ENCODE peak calls at places on chromosomes 2 and 18, in nine cellular contexts. M is spleen; I is endodermal cell; Q is cardiac muscle cell; W is heart left ventricle; C is effector memory CD4-positive, alpha-beta T cell; L is hepatocyte; P is lower lobe of right lung; J is neural progenitor cell. R is an unnamed sample.

GRCh38 chr2:168632733-168633132 is 169.7 kb upstream of the NOSTRIN start:
- DNase-seq in M (no peak), I (no peak), Q (peak; percentile 14), W (peak; percentile 39), C (no peak), L (no peak), P (no peak), J (peak; percentile 7), R (peak; percentile 28)

GRCh38 chr2:197498627-197498936 is 1.1 kb downstream of the HSPD1 start:
- DNase-seq in M (no peak), I (no peak), Q (no peak), W (no peak), C (no peak), L (no peak), P (no peak), J (no peak), R (no peak)

GRCh38 chr2:98269274-98269673 is 77.0 kb upstream of the CNGA3 start:
- DNase-seq in M (no peak), I (peak; percentile 72), Q (peak; percentile 69), W (peak; percentile 19), C (no peak), L (peak; percentile 72), P (no peak), J (peak; percentile 66), R (no peak)

GRCh38 chr2:1991126-1991525 is 246.8 kb upstream of the PXDN start:
- DNase-seq in M (no peak), I (peak; percentile 20), Q (no peak), W (no peak), C (no peak), L (no peak), P (no peak), J (no peak), R (no peak)

GRCh38 chr2:96102596-96103387 is 13.6 kb downstream of the ADRA2B start:
- DNase-seq in M (peak; percentile 51), I (peak; percentile 43), Q (no peak), W (peak; percentile 4), C (no peak), L (no peak), P (peak; percentile 24), J (no peak), R (no peak)

GRCh38 chr18:60740313-60740712 is 367.7 kb upstream of the MC4R start:
- DNase-seq in M (no peak), I (no peak), Q (no peak), W (no peak), C (no peak), L (no peak), P (no peak), J (no peak), R (no peak)

GRCh38 chr2:36553690-36554089 is 44.3 kb downstream of the FEZ2 start:
- DNase-seq in M (no peak), I (no peak), Q (no peak), W (no peak), C (no peak), L (no peak), P (no peak), J (no peak), R (no peak)

GRCh38 chr2:160315337-160315736 is 115.3 kb upstream of the ITGB6 start:
- DNase-seq in M (no peak), I (no peak), Q (no peak), W (no peak), C (no peak), L (no peak), P (no peak), J (no peak), R (no peak)

GRCh38 chr2:96386470-96386869 is 50.9 kb downstream of the NCAPH start:
- DNase-seq in M (no peak), I (no peak), Q (no peak), W (no peak), C (no peak), L (no peak), P (no peak), J (no peak), R (no peak)

GRCh38 chr2:122804494-122804893 is 1049.0 kb downstream of the TSN start:
- DNase-seq in M (no peak), I (no peak), Q (no peak), W (no peak), C (no peak), L (no peak), P (no peak), J (no peak), R (no peak)

GRCh38 chr18:68467966-68468365 is 246.9 kb downstream of the TMX3 start:
- DNase-seq in M (no peak), I (no peak), Q (no peak), W (no peak), C (no peak), L (no peak), P (no peak), J (no peak), R (peak; percentile 5)

GRCh38 chr18:13185675-13186198 is 32.8 kb upstream of the LDLRAD4 start:
- DNase-seq in M (no peak), I (no peak), Q (no peak), W (peak; percentile 73), C (no peak), L (no peak), P (no peak), J (no peak), R (peak; percentile 37)

GRCh38 chr2:130936451-130936850 is 99.7 kb downstream of the ARHGEF4 start:
- DNase-seq in M (no peak), I (no peak), Q (no peak), W (no peak), C (no peak), L (no peak), P (no peak), J (no peak), R (no peak)

DNA sequence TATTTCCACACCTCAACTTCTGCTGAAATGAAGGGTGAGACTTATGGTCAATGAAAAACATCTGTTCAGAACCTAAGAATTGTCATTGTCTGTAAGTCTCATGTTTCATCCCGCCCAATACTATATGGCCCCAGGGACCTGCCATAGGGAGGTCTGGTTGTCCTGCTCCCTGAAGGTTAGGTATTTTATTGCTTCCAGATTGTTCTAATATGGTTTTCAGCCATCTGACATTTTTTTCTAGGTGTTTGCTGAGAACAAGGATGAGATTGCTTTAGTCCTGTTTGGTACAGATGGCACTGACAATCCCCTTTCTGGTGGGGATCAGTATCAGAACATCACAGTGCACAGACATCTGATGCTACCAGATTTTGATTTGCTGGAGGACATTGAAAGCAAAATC is 7.3 kb downstream of the XRCC5 start:
- DNase-seq in M (no peak), I (no peak), Q (no peak), W (no peak), C (no peak), L (no peak), P (no peak), J (no peak), R (peak; percentile 65)
- H3K36me3 ChIP-seq in M (peaks cover 2% of the 10 kb centered on the region), I (peaks cover 96% of the 10 kb centered on the region), Q (peaks cover 72% of the 10 kb centered on the region), W (peaks cover 86% of the 10 kb centered on the region), C (peaks cover 69% of the 10 kb centered on the region), L (no peaks in the 10 kb centered on the region), P (peaks cover 85% of the 10 kb centered on the region), J (peaks cover 31% of the 10 kb centered on the region), R (peaks cover 91% of the 10 kb centered on the region)

DNA sequence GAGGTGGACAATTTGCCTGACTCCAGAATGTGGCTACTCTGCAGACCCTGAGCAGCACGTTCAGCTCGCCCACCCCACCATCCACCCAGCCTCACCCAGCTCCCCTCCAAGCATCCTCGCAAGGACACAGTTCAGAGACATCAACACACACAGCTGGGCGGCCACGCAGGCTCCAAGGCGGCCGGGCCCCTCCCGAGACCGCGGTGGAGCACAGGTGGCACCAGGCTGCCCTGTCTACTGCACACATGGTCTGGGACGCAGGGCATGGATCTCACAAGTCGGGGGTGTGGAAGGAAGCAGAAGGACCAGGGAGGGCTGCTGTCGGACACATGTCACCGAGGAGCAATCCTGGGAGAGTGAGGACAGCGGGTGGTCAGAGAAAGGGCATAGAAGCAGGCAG is 36.2 kb downstream of the AQP12A start:
- DNase-seq in M (no peak), I (no peak), Q (no peak), W (no peak), C (no peak), L (no peak), P (no peak), J (no peak), R (no peak)
- H3K36me3 ChIP-seq in M (no peaks in the 10 kb centered on the region), I (peaks cover 6% of the 10 kb centered on the region), Q (no peaks in the 10 kb centered on the region), W (no peaks in the 10 kb centered on the region), C (no peaks in the 10 kb centered on the region), L (no peaks in the 10 kb centered on the region), P (no peaks in the 10 kb centered on the region), J (no peaks in the 10 kb centered on the region), R (no peaks in the 10 kb centered on the region)

GRCh38 chr2:42368817-42369550 is 8.0 kb upstream of the COX7A2L start:
- DNase-seq in M (no peak), I (no peak), Q (no peak), W (peak; percentile 36), C (no peak), L (no peak), P (no peak), J (no peak), R (no peak)

GRCh38 chr2:42372474-42372787 is 11.4 kb upstream of the COX7A2L start:
- DNase-seq in M (no peak), I (no peak), Q (no peak), W (no peak), C (no peak), L (no peak), P (no peak), J (no peak), R (no peak)

GRCh38 chr2:42372801-42373200 is 11.8 kb upstream of the COX7A2L start:
- DNase-seq in M (no peak), I (peak; percentile 11), Q (no peak), W (no peak), C (no peak), L (no peak), P (no peak), J (no peak), R (no peak)

GRCh38 chr2:42369551-42370229 is 8.7 kb upstream of the COX7A2L start:
- DNase-seq in M (no peak), I (peak; percentile 50), Q (peak; percentile 28), W (no peak), C (no peak), L (peak; percentile 41), P (no peak), J (peak; percentile 25), R (peak; percentile 38)

DNA sequence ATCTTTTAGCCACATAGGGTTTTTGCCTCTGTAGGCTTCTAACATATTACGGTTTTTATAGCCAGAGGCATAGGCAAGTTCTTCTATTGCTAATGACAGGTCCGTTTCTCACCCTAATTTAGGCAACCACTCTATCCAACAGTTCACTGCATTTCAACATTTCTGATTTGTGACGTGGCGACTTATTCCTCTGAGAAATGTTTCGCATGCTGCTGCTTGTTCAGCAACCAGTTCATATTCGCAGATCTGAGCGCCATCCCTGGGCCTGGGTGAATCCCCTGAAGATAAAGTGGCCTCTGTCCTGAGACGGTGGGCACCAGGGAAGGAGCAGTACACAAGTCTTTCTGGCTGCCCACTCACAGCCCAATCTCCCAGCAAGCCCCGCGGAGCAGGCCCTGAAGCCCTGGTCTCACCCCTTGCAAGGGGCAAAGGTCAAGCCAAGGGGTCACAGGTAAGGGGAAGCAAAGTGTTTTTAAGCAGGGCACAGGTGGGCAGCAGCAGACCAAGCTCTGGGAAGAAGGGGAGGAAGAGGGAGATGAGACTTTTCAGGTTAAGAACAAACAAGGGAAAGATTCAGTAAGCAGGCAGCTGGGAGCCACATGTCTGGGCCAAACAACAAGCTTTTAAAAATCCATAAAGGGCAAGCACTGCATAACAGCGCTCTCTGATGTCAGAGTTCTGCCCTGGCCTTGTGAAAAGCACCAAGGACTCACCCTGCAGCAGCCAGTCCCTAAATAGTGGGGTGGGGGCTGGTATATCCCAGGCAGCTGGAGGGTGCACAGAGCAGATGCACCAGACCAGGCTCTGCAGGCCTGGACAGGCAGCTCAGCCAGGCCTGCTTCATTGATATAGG is 10.8 kb upstream of the COX7A2L start:
- DNase-seq in M (no peak), I (peak; percentile 35), Q (no peak), W (no peak), C (no peak), L (no peak), P (no peak), J (no peak), R (peak; percentile 91)
- H3K36me3 ChIP-seq in M (no peaks in the 10 kb centered on the region), I (no peaks in the 10 kb centered on the region), Q (no peaks in the 10 kb centered on the region), W (no peaks in the 10 kb centered on the region), C (no peaks in the 10 kb centered on the region), L (no peaks in the 10 kb centered on the region), P (no peaks in the 10 kb centered on the region), J (no peaks in the 10 kb centered on the region), R (no peaks in the 10 kb centered on the region)

GRCh38 chr2:31359229-31359628 is 55.3 kb downstream of the XDH start:
- DNase-seq in M (no peak), I (no peak), Q (no peak), W (no peak), C (no peak), L (no peak), P (no peak), J (no peak), R (no peak)
- H3K36me3 ChIP-seq in M (no peaks in the 10 kb centered on the region), I (no peaks in the 10 kb centered on the region), Q (no peaks in the 10 kb centered on the region), W (no peaks in the 10 kb centered on the region), C (no peaks in the 10 kb centered on the region), L (no peaks in the 10 kb centered on the region), P (no peaks in the 10 kb centered on the region), J (no peaks in the 10 kb centered on the region), R (no peaks in the 10 kb centered on the region)